ENCODE peak calls at places on chromosomes 16 and 17, in seven cellular contexts. One of them, this sample, is unnamed.

GRCh38 chr17:17111401-17112393 is 69.4 kb downstream of the MPRIP start:
- DNase-seq in PC-9: no peak
- DNase-seq in AG04450: no peak
- DNase-seq in lower leg skin: no peak
- DNase-seq in pancreas: no peak
- DNase-seq in fibroblast of the aortic adventitia: no peak
- DNase-seq in A549: no peak
- DNase-seq in this sample: no peak

GRCh38 chr17:32015245-32016013 is 8.2 kb downstream of the LRRC37B start:
- DNase-seq in lower leg skin: no peak
- DNase-seq in A549: no peak
- DNase-seq in pancreas: no peak
- DNase-seq in PC-9: peak; percentile 47
- DNase-seq in AG04450: no peak
- DNase-seq in fibroblast of the aortic adventitia: no peak
- DNase-seq in this sample: peak; percentile 30

GRCh38 chr17:58326609-58327341 is 1.8 kb downstream of the TSPOAP1 start:
- DNase-seq in pancreas: no peak
- DNase-seq in lower leg skin: no peak
- DNase-seq in AG04450: no peak
- DNase-seq in fibroblast of the aortic adventitia: no peak
- DNase-seq in PC-9: no peak
- DNase-seq in A549: no peak
- DNase-seq in this sample: no peak

GRCh38 chr16:7246578-7246977 is 86.1 kb upstream of the RBFOX1 start:
- DNase-seq in pancreas: no peak
- DNase-seq in PC-9: no peak
- DNase-seq in AG04450: no peak
- DNase-seq in A549: no peak
- DNase-seq in lower leg skin: no peak
- DNase-seq in fibroblast of the aortic adventitia: no peak
- DNase-seq in this sample: no peak

GRCh38 chr17:1362964-1363363 is 37.1 kb downstream of the YWHAE start:
- DNase-seq in pancreas: no peak
- DNase-seq in A549: no peak
- DNase-seq in AG04450: no peak
- DNase-seq in PC-9: no peak
- DNase-seq in lower leg skin: no peak
- DNase-seq in fibroblast of the aortic adventitia: peak; percentile 68
- DNase-seq in this sample: no peak

GRCh38 chr17:27384261-27384701 is 72.0 kb upstream of the KSR1 start:
- DNase-seq in PC-9: peak; percentile 71
- DNase-seq in A549: peak; percentile 44
- DNase-seq in AG04450: peak; percentile 77
- DNase-seq in pancreas: peak; percentile 74
- DNase-seq in lower leg skin: peak; percentile 76
- DNase-seq in fibroblast of the aortic adventitia: peak; percentile 99
- DNase-seq in this sample: peak; percentile 46

GRCh38 chr17:81094744-81095607 is 60.0 kb downstream of the BAIAP2 start:
- DNase-seq in lower leg skin: peak; percentile 97
- DNase-seq in fibroblast of the aortic adventitia: peak; percentile 98
- DNase-seq in pancreas: peak; percentile 65
- DNase-seq in A549: peak; percentile 95
- DNase-seq in AG04450: peak; percentile 98
- DNase-seq in PC-9: peak; percentile 96
- DNase-seq in this sample: no peak

GRCh38 chr16:83651871-83652270 is 155.9 kb upstream of the HSBP1 start:
- DNase-seq in fibroblast of the aortic adventitia: no peak
- DNase-seq in A549: no peak
- DNase-seq in AG04450: no peak
- DNase-seq in pancreas: no peak
- DNase-seq in PC-9: no peak
- DNase-seq in lower leg skin: no peak
- DNase-seq in this sample: no peak

GRCh38 chr17:82963104-82963950 is 116.1 kb upstream of the METRNL start:
- DNase-seq in A549: no peak
- DNase-seq in fibroblast of the aortic adventitia: peak; percentile 79
- DNase-seq in lower leg skin: peak; percentile 97
- DNase-seq in pancreas: peak; percentile 31
- DNase-seq in AG04450: peak; percentile 32
- DNase-seq in PC-9: peak; percentile 15
- DNase-seq in this sample: no peak

GRCh38 chr17:7440113-7440822 is 956 bp downstream of the FGF11 start:
- DNase-seq in lower leg skin: peak; percentile 91
- DNase-seq in PC-9: peak; percentile 51
- DNase-seq in AG04450: no peak
- DNase-seq in A549: peak; percentile 55
- DNase-seq in pancreas: peak; percentile 49
- DNase-seq in fibroblast of the aortic adventitia: peak; percentile 22
- DNase-seq in this sample: no peak

GRCh38 chr16:57186630-57187507 is 740 bp downstream of the RSPRY1 start:
- DNase-seq in pancreas: peak; percentile 29
- DNase-seq in AG04450: no peak
- DNase-seq in fibroblast of the aortic adventitia: peak; percentile 43
- DNase-seq in lower leg skin: no peak
- DNase-seq in PC-9: peak; percentile 18
- DNase-seq in A549: peak; percentile 35
- DNase-seq in this sample: no peak

GRCh38 chr17:50314456-50315011 is 31.4 kb upstream of the XYLT2 start:
- DNase-seq in pancreas: no peak
- DNase-seq in lower leg skin: no peak
- DNase-seq in AG04450: no peak
- DNase-seq in PC-9: no peak
- DNase-seq in fibroblast of the aortic adventitia: no peak
- DNase-seq in A549: no peak
- DNase-seq in this sample: no peak

DNA sequence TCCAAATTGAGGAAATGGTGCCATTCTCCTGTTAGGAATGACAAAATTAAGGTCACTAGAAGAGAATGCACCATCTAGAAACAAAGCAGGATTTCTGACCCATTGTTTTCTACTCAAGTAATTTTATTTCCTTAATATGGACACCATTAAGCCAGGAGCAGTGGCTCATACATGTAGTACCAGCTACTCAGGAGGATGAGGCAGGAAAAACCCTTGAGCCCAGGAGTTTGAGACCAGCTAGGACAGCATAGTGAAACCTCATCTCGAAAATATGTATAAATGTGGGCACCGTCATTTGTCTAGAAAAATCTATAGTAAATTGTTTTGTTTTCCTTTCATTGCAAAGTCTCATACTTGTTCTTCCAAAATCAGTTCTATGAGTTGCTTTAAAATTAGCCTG is 9.1 kb upstream of the AP1G1 start:
- DNase-seq in pancreas: no peak
- DNase-seq in fibroblast of the aortic adventitia: no peak
- DNase-seq in A549: no peak
- DNase-seq in PC-9: no peak
- DNase-seq in lower leg skin: no peak
- DNase-seq in AG04450: no peak
- DNase-seq in this sample: no peak
- H3K4me3 ChIP-seq in pancreas: no peak overlapping the region
- H3K4me3 ChIP-seq in fibroblast of the aortic adventitia: peak overlapping the region; percentile 49
- H3K4me3 ChIP-seq in A549: no peak overlapping the region
- H3K4me3 ChIP-seq in PC-9: no peak overlapping the region
- H3K4me3 ChIP-seq in lower leg skin: no peak overlapping the region
- H3K4me3 ChIP-seq in AG04450: no peak overlapping the region
- H3K4me3 ChIP-seq in this sample: no peak overlapping the region

GRCh38 chr17:14211246-14211645 is 25.4 kb downstream of the CDRT15 start:
- DNase-seq in PC-9: no peak
- DNase-seq in lower leg skin: no peak
- DNase-seq in pancreas: no peak
- DNase-seq in A549: no peak
- DNase-seq in fibroblast of the aortic adventitia: no peak
- DNase-seq in AG04450: no peak
- DNase-seq in this sample: no peak
- TF ChIP-seq CTCF in PC-9: no peak
- TF ChIP-seq CTCF in lower leg skin: no peak
- TF ChIP-seq CTCF in pancreas: no peak
- TF ChIP-seq CTCF in A549: no peak
- TF ChIP-seq CTCF in fibroblast of the aortic adventitia: no peak
- TF ChIP-seq CTCF in AG04450: no peak
- TF ChIP-seq CTCF in this sample: no peak

GRCh38 chr17:38797828-38798227 is 1.5 kb downstream of the PIP4K2B start:
- DNase-seq in A549: no peak
- DNase-seq in pancreas: no peak
- DNase-seq in lower leg skin: no peak
- DNase-seq in fibroblast of the aortic adventitia: no peak
- DNase-seq in PC-9: no peak
- DNase-seq in AG04450: no peak
- DNase-seq in this sample: no peak

GRCh38 chr17:38800237-38800760 is 943 bp upstream of the PIP4K2B start:
- DNase-seq in PC-9: no peak
- DNase-seq in lower leg skin: no peak
- DNase-seq in pancreas: no peak
- DNase-seq in AG04450: no peak
- DNase-seq in A549: no peak
- DNase-seq in fibroblast of the aortic adventitia: no peak
- DNase-seq in this sample: no peak

GRCh38 chr17:38797091-38797490 is 2.3 kb downstream of the PIP4K2B start:
- DNase-seq in PC-9: no peak
- DNase-seq in lower leg skin: no peak
- DNase-seq in A549: no peak
- DNase-seq in pancreas: no peak
- DNase-seq in AG04450: no peak
- DNase-seq in fibroblast of the aortic adventitia: peak; percentile 12
- DNase-seq in this sample: no peak

GRCh38 chr17:38799501-38800236 is at the start of gene PIP4K2B:
- DNase-seq in A549: peak; percentile 99
- DNase-seq in AG04450: peak; percentile 97
- DNase-seq in pancreas: peak; percentile 98
- DNase-seq in fibroblast of the aortic adventitia: peak; percentile 98
- DNase-seq in PC-9: peak; percentile 95
- DNase-seq in lower leg skin: peak; percentile 98
- DNase-seq in this sample: peak; percentile 97

DNA sequence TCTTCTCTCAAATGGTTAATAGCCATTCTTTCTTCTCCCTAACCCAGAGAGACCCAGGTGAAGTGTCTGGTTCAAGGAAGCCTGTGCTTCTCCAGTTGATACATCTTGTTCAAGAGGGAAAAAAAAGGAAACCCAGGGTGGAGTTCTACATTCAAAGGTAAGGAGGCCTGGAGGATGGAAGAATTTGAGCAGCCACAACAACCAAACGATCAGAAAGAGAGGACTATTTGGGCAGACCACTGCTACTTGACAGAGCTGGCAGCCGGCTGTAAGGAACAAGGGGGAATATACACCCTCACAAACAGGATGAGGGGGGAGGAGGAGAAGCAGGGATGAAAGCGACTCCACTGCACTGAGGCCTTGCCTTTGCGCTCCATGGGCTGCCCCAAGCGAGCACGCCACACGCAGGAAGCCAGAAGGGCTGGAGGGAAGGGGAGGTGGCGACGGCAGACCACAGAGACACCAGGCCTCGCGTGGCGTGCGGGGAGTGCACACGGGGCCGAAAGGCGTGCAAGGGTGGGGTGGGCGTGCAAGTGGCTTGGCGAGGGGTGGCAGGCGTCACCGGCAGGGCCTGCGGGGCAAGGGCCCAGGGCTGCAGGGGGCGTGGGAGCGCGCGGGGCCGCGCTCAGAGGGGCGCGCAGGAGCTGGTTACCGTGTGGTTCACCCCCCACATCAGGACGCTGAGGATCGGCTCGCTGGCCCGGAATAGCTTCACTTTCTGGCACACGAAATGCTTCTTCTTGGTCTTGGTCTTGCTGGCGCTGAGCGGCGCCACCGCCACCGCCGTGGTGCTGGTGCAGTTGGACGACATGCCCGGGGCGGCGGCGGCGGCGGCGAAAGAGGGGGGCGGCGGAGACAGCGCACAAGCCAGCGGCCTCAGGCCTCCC is 499 bp downstream of the PIP4K2B start:
- DNase-seq in AG04450: no peak
- DNase-seq in lower leg skin: peak; percentile 94
- DNase-seq in A549: peak; percentile 50
- DNase-seq in PC-9: peak; percentile 11
- DNase-seq in fibroblast of the aortic adventitia: peak; percentile 42
- DNase-seq in pancreas: peak; percentile 40
- DNase-seq in this sample: no peak
- H3K4me3 ChIP-seq in AG04450: peak overlapping the region; percentile 92
- H3K4me3 ChIP-seq in lower leg skin: peak overlapping the region; percentile 58
- H3K4me3 ChIP-seq in A549: peak overlapping the region; percentile 91
- H3K4me3 ChIP-seq in PC-9: peak overlapping the region; percentile 92
- H3K4me3 ChIP-seq in fibroblast of the aortic adventitia: peak overlapping the region; percentile 91
- H3K4me3 ChIP-seq in pancreas: peak overlapping the region; percentile 90
- H3K4me3 ChIP-seq in this sample: peak overlapping the region; percentile 84

GRCh38 chr16:19116711-19117449 is 3.1 kb downstream of the ITPRIPL2 start:
- DNase-seq in pancreas: no peak
- DNase-seq in AG04450: no peak
- DNase-seq in PC-9: no peak
- DNase-seq in fibroblast of the aortic adventitia: no peak
- DNase-seq in A549: no peak
- DNase-seq in lower leg skin: no peak
- DNase-seq in this sample: peak; percentile 36

GRCh38 chr16:19113577-19114358 is at the start of gene ITPRIPL2:
- DNase-seq in lower leg skin: peak; percentile 97
- DNase-seq in fibroblast of the aortic adventitia: peak; percentile 91
- DNase-seq in AG04450: no peak
- DNase-seq in PC-9: peak; percentile 95
- DNase-seq in pancreas: peak; percentile 85
- DNase-seq in A549: peak; percentile 85
- DNase-seq in this sample: no peak

GRCh38 chr16:19118938-19119431 is 5.2 kb downstream of the ITPRIPL2 start:
- DNase-seq in pancreas: no peak
- DNase-seq in A549: peak; percentile 82
- DNase-seq in AG04450: peak; percentile 78
- DNase-seq in PC-9: peak; percentile 73
- DNase-seq in lower leg skin: no peak
- DNase-seq in fibroblast of the aortic adventitia: peak; percentile 94
- DNase-seq in this sample: no peak

GRCh38 chr16:19114359-19115147 is 789 bp downstream of the ITPRIPL2 start:
- DNase-seq in A549: peak; percentile 54
- DNase-seq in AG04450: no peak
- DNase-seq in PC-9: peak; percentile 63
- DNase-seq in lower leg skin: peak; percentile 93
- DNase-seq in pancreas: peak; percentile 54
- DNase-seq in fibroblast of the aortic adventitia: peak; percentile 65
- DNase-seq in this sample: no peak

GRCh38 chr16:19115148-19116021 is 1.6 kb downstream of the ITPRIPL2 start:
- DNase-seq in fibroblast of the aortic adventitia: no peak
- DNase-seq in PC-9: no peak
- DNase-seq in lower leg skin: no peak
- DNase-seq in AG04450: no peak
- DNase-seq in pancreas: no peak
- DNase-seq in A549: no peak
- DNase-seq in this sample: no peak
- TF ChIP-seq CTCF in fibroblast of the aortic adventitia: peak; percentile 33
- TF ChIP-seq CTCF in PC-9: peak; percentile 80
- TF ChIP-seq CTCF in lower leg skin: no peak
- TF ChIP-seq CTCF in AG04450: peak; percentile 5
- TF ChIP-seq CTCF in pancreas: no peak
- TF ChIP-seq CTCF in A549: no peak
- TF ChIP-seq CTCF in this sample: no peak